ENCODE peak calls at places on chromosomes 16 and 17, in nine cellular contexts. L is HCT116, N is tibial nerve, I is uterus, J is heart left ventricle, D is adrenal gland, P is thyroid gland, O is body of pancreas, W is IMR-90. C is an unnamed sample.

GRCh38 chr16:12119562-12119961 is 143.0 kb downstream of the SNX29 start:
- DNase-seq in I (no peak), W (peak; percentile 25), J (peak; percentile 35), D (peak; percentile 32), L (no peak), N (no peak), O (no peak), P (peak; percentile 58), C (peak; percentile 18)

GRCh38 chr17:45235071-45236001 is 13.7 kb downstream of the FMNL1 start:
- DNase-seq in W (peak; percentile 77), O (peak; percentile 76), D (peak; percentile 84), P (peak; percentile 73), L (peak; percentile 54), I (peak; percentile 68), N (peak; percentile 67), J (no peak), C (peak; percentile 83)

GRCh38 chr17:6153416-6153815 is 83.2 kb downstream of the WSCD1 start:
- DNase-seq in P (no peak), N (no peak), L (no peak), O (no peak), J (no peak), I (no peak), W (no peak), D (no peak), C (no peak)

GRCh38 chr16:12462690-12463646 is 340.7 kb downstream of the CPPED1 start:
- DNase-seq in I (no peak), N (no peak), P (no peak), J (no peak), W (peak; percentile 82), O (no peak), D (no peak), L (no peak), C (no peak)

GRCh38 chr16:68991075-68991474 is 114.4 kb upstream of the HAS3 start:
- DNase-seq in I (no peak), N (no peak), D (no peak), O (no peak), J (no peak), L (no peak), P (no peak), W (no peak), C (no peak)

GRCh38 chr16:88074041-88074440 is 122.8 kb downstream of the BANP start:
- DNase-seq in W (no peak), P (no peak), O (no peak), D (no peak), N (no peak), J (no peak), I (no peak), L (no peak), C (no peak)

GRCh38 chr17:82274134-82275020 is 877 bp upstream of the CSNK1D start:
- DNase-seq in N (no peak), W (no peak), P (no peak), J (no peak), I (no peak), L (no peak), D (no peak), O (no peak), C (no peak)

GRCh38 chr16:27080870-27081269 is 14.1 kb downstream of the C16orf82 start:
- DNase-seq in P (no peak), N (no peak), L (peak; percentile 29), D (no peak), I (no peak), J (no peak), W (no peak), O (no peak), C (no peak)

GRCh38 chr17:32461853-32462617 is 17.7 kb downstream of the PSMD11 start:
- DNase-seq in N (no peak), D (peak; percentile 62), I (no peak), O (peak; percentile 60), L (peak; percentile 51), J (peak; percentile 32), W (peak; percentile 52), P (peak; percentile 36), C (peak; percentile 63)

GRCh38 chr17:18184143-18185007 is 747 bp downstream of the ALKBH5 start:
- DNase-seq in W (peak; percentile 55), O (peak; percentile 60), D (peak; percentile 71), I (peak; percentile 52), P (peak; percentile 41), J (peak; percentile 43), N (peak; percentile 19), L (no peak), C (peak; percentile 57)

GRCh38 chr17:31148205-31148604 is 53.4 kb downstream of the NF1 start:
- DNase-seq in I (no peak), W (peak; percentile 13), L (no peak), O (no peak), P (no peak), D (no peak), N (no peak), J (no peak), C (no peak)

GRCh38 chr17:35022536-35023063 is 40.9 kb downstream of the RFFL start:
- DNase-seq in D (peak; percentile 76), L (no peak), J (peak; percentile 63), I (peak; percentile 36), O (peak; percentile 76), W (peak; percentile 87), P (peak; percentile 97), N (no peak), C (peak; percentile 59)

GRCh38 chr16:5349661-5350060 is 252.1 kb upstream of the EEF2KMT start:
- DNase-seq in P (no peak), W (no peak), D (no peak), L (no peak), I (no peak), O (no peak), N (no peak), J (no peak), C (no peak)

GRCh38 chr17:80219013-80219776 is 938 bp downstream of the SGSH start:
- DNase-seq in L (peak; percentile 12), P (peak; percentile 64), J (peak; percentile 61), O (peak; percentile 86), W (peak; percentile 80), N (peak; percentile 47), I (peak; percentile 55), D (peak; percentile 88), C (peak; percentile 87)

GRCh38 chr16:55471448-55472097 is 7.4 kb upstream of the MMP2 start:
- DNase-seq in L (peak; percentile 13), W (peak; percentile 92), I (no peak), D (no peak), O (no peak), J (no peak), P (no peak), N (no peak), C (no peak)

GRCh38 chr17:12634789-12635414 is 30.8 kb upstream of the MYOCD start:
- DNase-seq in D (no peak), P (no peak), J (no peak), O (no peak), W (no peak), I (no peak), L (no peak), N (no peak), C (no peak)

GRCh38 chr17:29242051-29242450 is 4.6 kb upstream of the CRYBA1 start:
- DNase-seq in N (no peak), L (no peak), D (no peak), I (no peak), P (no peak), O (no peak), J (no peak), W (no peak), C (no peak)

GRCh38 chr17:29243792-29244191 is 2.9 kb upstream of the CRYBA1 start:
- DNase-seq in W (peak; percentile 44), P (no peak), O (no peak), J (no peak), I (no peak), L (no peak), D (peak; percentile 73), N (no peak), C (no peak)

GRCh38 chr17:29240477-29240876 is 6.2 kb upstream of the CRYBA1 start:
- DNase-seq in W (peak; percentile 34), I (no peak), P (no peak), J (no peak), D (no peak), N (no peak), L (no peak), O (no peak), C (no peak)

GRCh38 chr17:29241015-29241963 is 5.4 kb upstream of the CRYBA1 start:
- DNase-seq in D (peak; percentile 89), I (no peak), P (no peak), J (no peak), L (peak; percentile 74), W (peak; percentile 98), O (peak; percentile 50), N (no peak), C (no peak)

DNA sequence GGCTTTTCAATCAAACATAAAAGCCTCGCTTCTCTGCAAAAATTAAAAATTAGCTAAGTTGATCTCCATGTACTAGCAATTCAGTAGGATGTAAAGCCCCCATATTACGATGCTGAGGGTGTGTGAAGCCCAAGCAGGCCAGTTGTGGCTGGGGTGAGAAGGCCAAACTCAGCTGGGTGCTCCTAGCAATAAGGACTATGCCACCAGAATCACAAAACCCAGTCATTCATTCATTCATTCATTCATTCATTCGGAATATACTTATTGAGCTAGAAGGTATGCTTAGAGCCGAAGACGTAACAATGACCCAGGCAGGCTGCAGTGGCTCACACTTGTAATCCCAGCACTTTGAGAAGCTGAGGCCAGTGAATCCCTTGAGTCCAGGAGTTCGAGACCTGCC is 3.9 kb upstream of the CRYBA1 start:
- DNase-seq in W (no peak), P (no peak), L (no peak), I (no peak), D (no peak), O (no peak), N (no peak), J (no peak), C (no peak)
- TF ChIP-seq POLR2A in W (no peak), P (no peak), L (no peak), I (no peak), D (no peak), O (no peak), N (no peak), J (no peak), C (no peak)

GRCh38 chr17:38762231-38762630 is 9.7 kb downstream of the PSMB3 start:
- DNase-seq in W (no peak), O (no peak), P (no peak), J (no peak), L (no peak), N (no peak), D (no peak), I (no peak), C (no peak)

GRCh38 chr17:38766341-38766740 is 13.8 kb downstream of the PSMB3 start:
- DNase-seq in L (no peak), J (no peak), D (no peak), I (no peak), P (no peak), O (no peak), N (no peak), W (no peak), C (no peak)

GRCh38 chr17:38761612-38762011 is 9.1 kb downstream of the PSMB3 start:
- DNase-seq in W (peak; percentile 32), D (peak; percentile 43), L (peak; percentile 34), O (no peak), P (no peak), J (no peak), N (no peak), I (no peak), C (no peak)
- TF ChIP-seq CTCF in W (peak; percentile 40), D (peak; percentile 31), L (no peak), O (no peak), P (no peak), J (no peak), N (no peak), I (no peak), C (no peak)

GRCh38 chr16:73663720-73664119 is 615.8 kb upstream of the ZFHX3 start:
- DNase-seq in I (no peak), D (no peak), N (no peak), O (no peak), P (no peak), J (no peak), L (no peak), W (no peak), C (no peak)
- H3K36me3 ChIP-seq in I (no peaks in the 10 kb centered on the region), D (no peaks in the 10 kb centered on the region), N (no peaks in the 10 kb centered on the region), O (no peaks in the 10 kb centered on the region), P (no peaks in the 10 kb centered on the region), J (no peaks in the 10 kb centered on the region), L (no peaks in the 10 kb centered on the region), W (no peaks in the 10 kb centered on the region), C (no peaks in the 10 kb centered on the region)

GRCh38 chr16:3274490-3274889 is 8.8 kb upstream of the ZNF263 start:
- DNase-seq in L (no peak), N (no peak), P (no peak), I (no peak), W (peak; percentile 30), D (no peak), J (no peak), O (no peak), C (no peak)
- TF ChIP-seq POLR2A in L (no peak), N (no peak), P (no peak), I (no peak), W (no peak), D (no peak), J (no peak), O (no peak), C (no peak)